ENCODE peak calls at places on chromosomes 4 and X, in nine cellular contexts. I is posterior cingulate gyrus; Q is glutamatergic neuron; K is Ammon's horn; P is psoas muscle; A is ELR; J is ascending aorta; D is testis; R is CD4-positive, alpha-beta T cell. L is an unnamed sample.

GRCh38 chr4:121181493-121181892 is 17.4 kb upstream of the TNIP3 start:
- DNase-seq in R (no peak), J (no peak), I (no peak), P (no peak), A (no peak), D (no peak), Q (no peak), K (no peak), L (no peak)

GRCh38 chr4:108696160-108696559 is 45.8 kb downstream of the OSTC start:
- DNase-seq in Q (no peak), A (no peak), R (no peak), K (no peak), I (no peak), J (no peak), P (no peak), D (no peak), L (no peak)

GRCh38 chr4:1842993-1843448 is 12.9 kb downstream of the LETM1 start:
- DNase-seq in D (peak; percentile 65), J (no peak), P (no peak), I (no peak), K (no peak), A (peak; percentile 94), R (no peak), Q (no peak), L (no peak)

GRCh38 chrX:15930585-15930984 is 76.0 kb upstream of the AP1S2 start:
- DNase-seq in R (no peak), I (no peak), D (no peak), A (peak; percentile 55), K (no peak), Q (no peak), P (no peak), J (no peak), L (peak; percentile 27)

GRCh38 chr4:7226464-7226863 is 34.1 kb downstream of the SORCS2 start:
- DNase-seq in Q (peak; percentile 89), R (no peak), P (no peak), A (no peak), D (no peak), J (no peak), I (no peak), K (no peak), L (no peak)

GRCh38 chrX:146907391-146908240 is 93.1 kb upstream of the CXorf51A start:
- DNase-seq in P (no peak), J (no peak), D (no peak), R (no peak), Q (no peak), K (peak; percentile 9), I (peak; percentile 72), A (no peak), L (no peak)

GRCh38 chrX:22527302-22527701 is 254.6 kb downstream of the CBLL2 start:
- DNase-seq in I (no peak), K (no peak), R (no peak), D (no peak), P (no peak), A (no peak), J (no peak), Q (no peak), L (no peak)

GRCh38 chrX:47217121-47217851 is 1.2 kb upstream of the CDK16 start:
- DNase-seq in A (peak; percentile 90), I (no peak), D (no peak), P (no peak), K (no peak), R (no peak), Q (no peak), J (no peak), L (peak; percentile 43)

GRCh38 chr4:133084421-133084820 is 64.7 kb upstream of the PCDH10 start:
- DNase-seq in D (no peak), K (no peak), A (no peak), I (no peak), P (no peak), Q (no peak), J (no peak), R (no peak), L (no peak)

GRCh38 chr4:47837582-47838294 is at the start of gene CORIN:
- DNase-seq in J (no peak), A (peak; percentile 11), D (peak; percentile 25), I (peak; percentile 87), K (no peak), Q (no peak), P (no peak), R (no peak), L (peak; percentile 12)

GRCh38 chrX:75746891-75747639 is 38.0 kb downstream of the MAGEE2 start:
- DNase-seq in Q (peak; percentile 64), A (peak; percentile 20), D (peak; percentile 37), J (no peak), K (peak; percentile 8), P (peak; percentile 63), R (peak; percentile 36), I (peak; percentile 70), L (peak; percentile 25)

GRCh38 chrX:139429913-139430312 is 100.6 kb upstream of the F9 start:
- DNase-seq in A (no peak), I (no peak), R (no peak), J (no peak), K (peak; percentile 2), D (no peak), P (no peak), Q (no peak), L (no peak)

GRCh38 chrX:78517124-78517523 is 142.0 kb downstream of the RTL3 start:
- DNase-seq in P (no peak), J (no peak), Q (no peak), K (no peak), I (no peak), D (no peak), A (no peak), R (peak; percentile 36), L (no peak)

GRCh38 chr4:140296871-140297570 is 76.4 kb upstream of the SCOC start:
- DNase-seq in I (peak; percentile 83), D (peak; percentile 47), A (peak; percentile 52), P (no peak), J (no peak), Q (peak; percentile 28), R (no peak), K (peak; percentile 36), L (no peak)

GRCh38 chrX:71997320-71997719 is 86.7 kb downstream of the NHSL2 start:
- DNase-seq in K (no peak), D (no peak), R (no peak), I (no peak), Q (no peak), A (no peak), P (no peak), J (no peak), L (no peak)

GRCh38 chr4:24003926-24004325 is 114.1 kb upstream of the PPARGC1A start:
- DNase-seq in J (no peak), K (peak; percentile 19), R (no peak), P (no peak), A (no peak), Q (no peak), I (no peak), D (no peak), L (no peak)

GRCh38 chrX:137945470-137945869 is 379.5 kb downstream of the ZIC3 start:
- DNase-seq in R (no peak), K (no peak), J (no peak), Q (no peak), P (no peak), A (no peak), I (no peak), D (no peak), L (no peak)

GRCh38 chr4:56424697-56425514 is 10.5 kb downstream of the PPAT start:
- DNase-seq in P (no peak), R (no peak), J (no peak), A (peak; percentile 56), I (no peak), K (peak; percentile 36), D (peak; percentile 68), Q (no peak), L (peak; percentile 51)

GRCh38 chr4:146513548-146513947 is 8.2 kb downstream of the SLC10A7 start:
- DNase-seq in R (no peak), K (no peak), P (no peak), J (no peak), I (no peak), Q (no peak), A (no peak), D (no peak), L (no peak)

GRCh38 chrX:51461053-51462050 is 35.0 kb downstream of the NUDT11 start:
- DNase-seq in I (no peak), Q (peak; percentile 23), A (peak; percentile 27), J (no peak), P (no peak), R (no peak), D (peak; percentile 54), K (peak; percentile 30), L (peak; percentile 45)

L was measured in NB4.